ENCODE peak calls at places on chromosome 22, in eight cellular contexts. One of them, this sample, is unnamed.

GRCh38 chr22:33126881-33127280 is 68.7 kb upstream of the SYN3 start:
- DNase-seq in ovary: no peak
- DNase-seq in osteoblast: peak
- DNase-seq in astrocyte of the cerebellum: no peak
- DNase-seq in cardiac fibroblast: no peak
- DNase-seq in Caco-2: no peak
- DNase-seq in CD4-positive, CD25-positive, alpha-beta regulatory T cell: no peak
- DNase-seq in prostate gland: no peak
- DNase-seq in this sample: no peak

GRCh38 chr22:21710156-21710555 is 25.4 kb downstream of the YPEL1 start:
- DNase-seq in ovary: no peak
- DNase-seq in osteoblast: peak
- DNase-seq in astrocyte of the cerebellum: no peak
- DNase-seq in cardiac fibroblast: no peak
- DNase-seq in Caco-2: no peak
- DNase-seq in CD4-positive, CD25-positive, alpha-beta regulatory T cell: no peak
- DNase-seq in prostate gland: no peak
- DNase-seq in this sample: no peak

GRCh38 chr22:31082606-31083376 is 1.7 kb downstream of the SMTN start:
- DNase-seq in ovary: peak
- DNase-seq in osteoblast: peak
- DNase-seq in astrocyte of the cerebellum: no peak
- DNase-seq in cardiac fibroblast: peak
- DNase-seq in Caco-2: peak
- DNase-seq in CD4-positive, CD25-positive, alpha-beta regulatory T cell: peak
- DNase-seq in prostate gland: peak
- DNase-seq in this sample: no peak

GRCh38 chr22:20569059-20570058 is 61.9 kb downstream of the MED15 start:
- DNase-seq in ovary: peak
- DNase-seq in osteoblast: peak
- DNase-seq in astrocyte of the cerebellum: peak
- DNase-seq in cardiac fibroblast: peak
- DNase-seq in Caco-2: peak
- DNase-seq in CD4-positive, CD25-positive, alpha-beta regulatory T cell: peak
- DNase-seq in prostate gland: peak
- DNase-seq in this sample: peak

GRCh38 chr22:32708835-32709234 is 92.7 kb upstream of the TIMP3 start:
- DNase-seq in ovary: no peak
- DNase-seq in osteoblast: peak
- DNase-seq in astrocyte of the cerebellum: no peak
- DNase-seq in cardiac fibroblast: peak
- DNase-seq in Caco-2: no peak
- DNase-seq in CD4-positive, CD25-positive, alpha-beta regulatory T cell: no peak
- DNase-seq in prostate gland: no peak
- DNase-seq in this sample: no peak

GRCh38 chr22:19524170-19525115 is at the start of gene CLDN5:
- DNase-seq in ovary: no peak
- DNase-seq in osteoblast: peak
- DNase-seq in astrocyte of the cerebellum: no peak
- DNase-seq in cardiac fibroblast: peak
- DNase-seq in Caco-2: no peak
- DNase-seq in CD4-positive, CD25-positive, alpha-beta regulatory T cell: no peak
- DNase-seq in prostate gland: no peak
- DNase-seq in this sample: no peak

GRCh38 chr22:27575348-27575747 is 226.2 kb downstream of the MN1 start:
- DNase-seq in ovary: no peak
- DNase-seq in osteoblast: no peak
- DNase-seq in astrocyte of the cerebellum: no peak
- DNase-seq in cardiac fibroblast: no peak
- DNase-seq in Caco-2: no peak
- DNase-seq in CD4-positive, CD25-positive, alpha-beta regulatory T cell: no peak
- DNase-seq in prostate gland: no peak
- DNase-seq in this sample: no peak

GRCh38 chr22:19734163-19734562 is 10.8 kb downstream of the GP1BB start:
- DNase-seq in ovary: no peak
- DNase-seq in osteoblast: no peak
- DNase-seq in astrocyte of the cerebellum: no peak
- DNase-seq in cardiac fibroblast: no peak
- DNase-seq in Caco-2: no peak
- DNase-seq in CD4-positive, CD25-positive, alpha-beta regulatory T cell: no peak
- DNase-seq in prostate gland: no peak
- DNase-seq in this sample: no peak

GRCh38 chr22:18000441-18001039 is 23.8 kb downstream of the MICAL3 start:
- DNase-seq in ovary: peak
- DNase-seq in osteoblast: peak
- DNase-seq in astrocyte of the cerebellum: no peak
- DNase-seq in cardiac fibroblast: peak
- DNase-seq in Caco-2: peak
- DNase-seq in CD4-positive, CD25-positive, alpha-beta regulatory T cell: peak
- DNase-seq in prostate gland: peak
- DNase-seq in this sample: no peak

GRCh38 chr22:47628477-47629272 is 866.2 kb downstream of the TBC1D22A start:
- DNase-seq in ovary: no peak
- DNase-seq in osteoblast: no peak
- DNase-seq in astrocyte of the cerebellum: no peak
- DNase-seq in cardiac fibroblast: no peak
- DNase-seq in Caco-2: no peak
- DNase-seq in CD4-positive, CD25-positive, alpha-beta regulatory T cell: no peak
- DNase-seq in prostate gland: no peak
- DNase-seq in this sample: no peak

GRCh38 chr22:25966448-25966913 is 202.8 kb upstream of the SEZ6L start:
- DNase-seq in ovary: no peak
- DNase-seq in osteoblast: no peak
- DNase-seq in astrocyte of the cerebellum: no peak
- DNase-seq in cardiac fibroblast: no peak
- DNase-seq in Caco-2: no peak
- DNase-seq in CD4-positive, CD25-positive, alpha-beta regulatory T cell: no peak
- DNase-seq in prostate gland: no peak
- DNase-seq in this sample: no peak

GRCh38 chr22:23565288-23565941 is 14.7 kb downstream of the IGLL1 start:
- DNase-seq in ovary: no peak
- DNase-seq in osteoblast: peak
- DNase-seq in astrocyte of the cerebellum: no peak
- DNase-seq in cardiac fibroblast: peak
- DNase-seq in Caco-2: no peak
- DNase-seq in CD4-positive, CD25-positive, alpha-beta regulatory T cell: no peak
- DNase-seq in prostate gland: no peak
- DNase-seq in this sample: no peak
- H3K4me3 ChIP-seq in ovary: no peak
- H3K4me3 ChIP-seq in osteoblast: no peak
- H3K4me3 ChIP-seq in astrocyte of the cerebellum: peak
- H3K4me3 ChIP-seq in cardiac fibroblast: no peak
- H3K4me3 ChIP-seq in Caco-2: peak
- H3K4me3 ChIP-seq in CD4-positive, CD25-positive, alpha-beta regulatory T cell: no peak
- H3K4me3 ChIP-seq in prostate gland: peak
- H3K4me3 ChIP-seq in this sample: peak

GRCh38 chr22:45212306-45212709 is 28.4 kb downstream of the KIAA0930 start:
- DNase-seq in ovary: peak
- DNase-seq in osteoblast: peak
- DNase-seq in astrocyte of the cerebellum: peak
- DNase-seq in cardiac fibroblast: peak
- DNase-seq in Caco-2: no peak
- DNase-seq in CD4-positive, CD25-positive, alpha-beta regulatory T cell: no peak
- DNase-seq in prostate gland: no peak
- DNase-seq in this sample: no peak
- H3K4me3 ChIP-seq in ovary: peak
- H3K4me3 ChIP-seq in osteoblast: peak
- H3K4me3 ChIP-seq in astrocyte of the cerebellum: peak
- H3K4me3 ChIP-seq in cardiac fibroblast: peak
- H3K4me3 ChIP-seq in Caco-2: no peak
- H3K4me3 ChIP-seq in CD4-positive, CD25-positive, alpha-beta regulatory T cell: no peak
- H3K4me3 ChIP-seq in prostate gland: peak
- H3K4me3 ChIP-seq in this sample: no peak

GRCh38 chr22:36910461-36910860 is 3.0 kb upstream of the CSF2RB start:
- DNase-seq in ovary: no peak
- DNase-seq in osteoblast: no peak
- DNase-seq in astrocyte of the cerebellum: no peak
- DNase-seq in cardiac fibroblast: no peak
- DNase-seq in Caco-2: no peak
- DNase-seq in CD4-positive, CD25-positive, alpha-beta regulatory T cell: no peak
- DNase-seq in prostate gland: peak
- DNase-seq in this sample: no peak

GRCh38 chr22:36913431-36914382 is at the start of gene CSF2RB:
- DNase-seq in ovary: no peak
- DNase-seq in osteoblast: peak
- DNase-seq in astrocyte of the cerebellum: no peak
- DNase-seq in cardiac fibroblast: peak
- DNase-seq in Caco-2: no peak
- DNase-seq in CD4-positive, CD25-positive, alpha-beta regulatory T cell: no peak
- DNase-seq in prostate gland: no peak
- DNase-seq in this sample: no peak

GRCh38 chr22:36914383-36914752 is 940 bp downstream of the CSF2RB start:
- DNase-seq in ovary: no peak
- DNase-seq in osteoblast: peak
- DNase-seq in astrocyte of the cerebellum: no peak
- DNase-seq in cardiac fibroblast: no peak
- DNase-seq in Caco-2: no peak
- DNase-seq in CD4-positive, CD25-positive, alpha-beta regulatory T cell: no peak
- DNase-seq in prostate gland: no peak
- DNase-seq in this sample: no peak

GRCh38 chr22:36912694-36913430 is 566 bp upstream of the CSF2RB start:
- DNase-seq in ovary: no peak
- DNase-seq in osteoblast: peak
- DNase-seq in astrocyte of the cerebellum: no peak
- DNase-seq in cardiac fibroblast: no peak
- DNase-seq in Caco-2: no peak
- DNase-seq in CD4-positive, CD25-positive, alpha-beta regulatory T cell: no peak
- DNase-seq in prostate gland: no peak
- DNase-seq in this sample: no peak

DNA sequence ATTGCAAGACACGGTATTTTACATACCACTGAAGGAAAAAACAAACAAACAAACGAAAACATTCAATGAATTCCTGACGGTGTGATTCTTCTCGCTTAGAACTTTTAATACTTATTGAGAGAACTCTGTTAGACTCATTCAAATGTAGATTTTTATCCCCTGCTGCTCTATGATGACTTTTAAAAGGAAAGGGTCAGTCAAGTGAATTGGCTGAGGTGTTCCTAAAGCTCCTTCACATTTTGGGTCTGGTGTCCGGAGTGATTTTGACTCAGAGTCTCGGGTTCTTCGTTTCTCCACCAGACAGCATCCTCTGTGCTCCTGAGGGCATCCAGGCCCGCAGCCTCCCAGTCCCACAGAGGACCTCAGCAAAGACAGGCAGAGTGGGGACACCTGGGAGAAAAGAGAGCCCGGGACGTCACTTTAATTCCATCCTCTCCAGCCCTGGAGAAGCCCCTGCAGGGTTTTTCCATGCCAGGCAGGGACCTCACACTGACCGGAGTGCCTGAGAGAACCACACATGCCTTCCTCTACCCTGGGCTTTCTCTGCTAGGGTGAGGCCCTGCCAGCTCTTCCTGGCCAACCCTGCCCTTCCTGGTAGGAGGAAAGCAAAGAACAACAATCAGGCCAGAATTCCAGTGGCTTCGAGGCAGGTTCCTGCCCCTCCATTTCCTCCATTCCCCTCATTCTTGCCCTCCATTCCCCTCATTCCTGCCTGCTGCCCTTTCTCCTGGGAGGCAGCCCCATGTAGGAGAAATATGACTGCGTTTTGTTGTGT is 1.4 kb upstream of the CSF2RB start:
- DNase-seq in ovary: no peak
- DNase-seq in osteoblast: peak
- DNase-seq in astrocyte of the cerebellum: no peak
- DNase-seq in cardiac fibroblast: peak
- DNase-seq in Caco-2: no peak
- DNase-seq in CD4-positive, CD25-positive, alpha-beta regulatory T cell: no peak
- DNase-seq in prostate gland: no peak
- DNase-seq in this sample: no peak
- H3K4me3 ChIP-seq in ovary: no peak
- H3K4me3 ChIP-seq in osteoblast: no peak
- H3K4me3 ChIP-seq in astrocyte of the cerebellum: no peak
- H3K4me3 ChIP-seq in cardiac fibroblast: no peak
- H3K4me3 ChIP-seq in Caco-2: no peak
- H3K4me3 ChIP-seq in CD4-positive, CD25-positive, alpha-beta regulatory T cell: no peak
- H3K4me3 ChIP-seq in prostate gland: no peak
- H3K4me3 ChIP-seq in this sample: no peak

GRCh38 chr22:37177221-37177620 is 10.8 kb downstream of the C1QTNF6 start:
- DNase-seq in ovary: no peak
- DNase-seq in osteoblast: peak
- DNase-seq in astrocyte of the cerebellum: no peak
- DNase-seq in cardiac fibroblast: no peak
- DNase-seq in Caco-2: no peak
- DNase-seq in CD4-positive, CD25-positive, alpha-beta regulatory T cell: no peak
- DNase-seq in prostate gland: no peak
- DNase-seq in this sample: no peak

GRCh38 chr22:37177755-37178154 is 10.3 kb downstream of the C1QTNF6 start:
- DNase-seq in ovary: no peak
- DNase-seq in osteoblast: peak
- DNase-seq in astrocyte of the cerebellum: no peak
- DNase-seq in cardiac fibroblast: no peak
- DNase-seq in Caco-2: no peak
- DNase-seq in CD4-positive, CD25-positive, alpha-beta regulatory T cell: no peak
- DNase-seq in prostate gland: no peak
- DNase-seq in this sample: no peak

GRCh38 chr22:37179126-37179470 is 8.9 kb downstream of the C1QTNF6 start:
- DNase-seq in ovary: no peak
- DNase-seq in osteoblast: no peak
- DNase-seq in astrocyte of the cerebellum: no peak
- DNase-seq in cardiac fibroblast: no peak
- DNase-seq in Caco-2: no peak
- DNase-seq in CD4-positive, CD25-positive, alpha-beta regulatory T cell: no peak
- DNase-seq in prostate gland: no peak
- DNase-seq in this sample: no peak

GRCh38 chr22:37179622-37180420 is 8.2 kb downstream of the C1QTNF6 start:
- DNase-seq in ovary: no peak
- DNase-seq in osteoblast: peak
- DNase-seq in astrocyte of the cerebellum: no peak
- DNase-seq in cardiac fibroblast: no peak
- DNase-seq in Caco-2: no peak
- DNase-seq in CD4-positive, CD25-positive, alpha-beta regulatory T cell: no peak
- DNase-seq in prostate gland: no peak
- DNase-seq in this sample: no peak

DNA sequence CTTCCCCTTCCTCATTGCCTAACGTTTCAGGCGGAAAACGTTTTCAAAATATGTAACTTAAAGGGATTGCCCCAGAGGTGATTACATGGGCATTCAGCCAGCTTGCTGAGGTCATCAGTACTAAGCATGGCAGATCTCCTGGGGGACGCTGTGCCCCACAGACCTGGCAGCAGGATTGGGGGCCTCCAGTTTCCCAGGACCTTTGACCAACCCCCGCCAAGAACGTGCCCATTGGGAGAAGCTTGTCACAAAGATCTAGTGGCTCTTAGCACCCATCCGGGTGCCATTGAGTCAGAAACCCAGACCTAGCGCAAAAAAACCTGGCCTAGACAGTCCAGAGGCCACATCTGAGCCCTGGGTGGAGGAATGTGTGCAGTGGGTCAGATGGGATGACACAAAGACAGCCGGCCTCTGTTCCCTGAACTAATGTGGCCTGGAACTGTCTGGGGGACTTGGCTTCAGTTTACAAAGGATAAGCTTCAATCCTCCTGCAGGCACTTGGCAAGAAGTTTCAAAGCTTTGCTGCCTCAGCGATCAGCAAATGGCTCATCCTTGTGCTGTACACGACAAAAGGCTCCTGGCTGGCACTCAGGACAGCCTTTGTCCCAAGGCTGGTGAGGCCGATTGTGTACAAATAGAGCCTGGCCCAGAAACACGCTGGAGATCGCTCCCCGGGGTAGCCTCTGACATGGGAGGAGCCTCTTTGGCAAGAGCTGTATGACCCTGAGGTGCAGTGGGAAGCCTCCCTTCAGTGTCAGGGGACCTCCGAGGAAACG is 9.5 kb downstream of the C1QTNF6 start:
- DNase-seq in ovary: no peak
- DNase-seq in osteoblast: peak
- DNase-seq in astrocyte of the cerebellum: no peak
- DNase-seq in cardiac fibroblast: peak
- DNase-seq in Caco-2: no peak
- DNase-seq in CD4-positive, CD25-positive, alpha-beta regulatory T cell: no peak
- DNase-seq in prostate gland: no peak
- DNase-seq in this sample: no peak
- H3K4me3 ChIP-seq in ovary: no peak
- H3K4me3 ChIP-seq in osteoblast: no peak
- H3K4me3 ChIP-seq in astrocyte of the cerebellum: no peak
- H3K4me3 ChIP-seq in cardiac fibroblast: no peak
- H3K4me3 ChIP-seq in Caco-2: no peak
- H3K4me3 ChIP-seq in CD4-positive, CD25-positive, alpha-beta regulatory T cell: no peak
- H3K4me3 ChIP-seq in prostate gland: no peak
- H3K4me3 ChIP-seq in this sample: no peak